ENCODE peak calls at places on chromosome 21, in five cellular contexts. One of them, this sample, is unnamed.
A peak's percentile ranks its signal among the peaks of the same experiment; 100 is the strongest.

GRCh38 chr21:29238967-29239289 is 59.8 kb upstream of the BACH1 start:
- ATAC-seq in A549: no peak
- ATAC-seq in psoas muscle: no peak
- ATAC-seq in K562: peak; percentile 66
- ATAC-seq in heart right ventricle: no peak
- ATAC-seq in this sample: no peak

GRCh38 chr21:28627691-28628090 is 365.0 kb downstream of the LTN1 start:
- ATAC-seq in A549: no peak
- ATAC-seq in psoas muscle: no peak
- ATAC-seq in K562: no peak
- ATAC-seq in heart right ventricle: no peak
- ATAC-seq in this sample: no peak

GRCh38 chr21:28761709-28762356 is 230.8 kb downstream of the LTN1 start:
- ATAC-seq in A549: no peak
- ATAC-seq in psoas muscle: no peak
- ATAC-seq in K562: no peak
- ATAC-seq in heart right ventricle: no peak
- ATAC-seq in this sample: peak; percentile 78

GRCh38 chr21:30257773-30258172 is 25.0 kb downstream of the KRTAP24-1 start:
- ATAC-seq in A549: no peak
- ATAC-seq in psoas muscle: no peak
- ATAC-seq in K562: peak; percentile 80
- ATAC-seq in heart right ventricle: no peak
- ATAC-seq in this sample: no peak

GRCh38 chr21:43716376-43717165 is 2.4 kb upstream of the PDXK start:
- ATAC-seq in A549: no peak
- ATAC-seq in psoas muscle: no peak
- ATAC-seq in K562: no peak
- ATAC-seq in heart right ventricle: no peak
- ATAC-seq in this sample: no peak

GRCh38 chr21:20004353-20004752 is 993.9 kb upstream of the NCAM2 start:
- ATAC-seq in A549: no peak
- ATAC-seq in psoas muscle: no peak
- ATAC-seq in K562: no peak
- ATAC-seq in heart right ventricle: peak; percentile 61
- ATAC-seq in this sample: no peak

GRCh38 chr21:26091480-26092018 is 79.0 kb downstream of the APP start:
- ATAC-seq in A549: peak; percentile 38
- ATAC-seq in psoas muscle: no peak
- ATAC-seq in K562: no peak
- ATAC-seq in heart right ventricle: no peak
- ATAC-seq in this sample: no peak

GRCh38 chr21:31198575-31198974 is 145.5 kb downstream of the TIAM1 start:
- ATAC-seq in A549: peak; percentile 57
- ATAC-seq in psoas muscle: no peak
- ATAC-seq in K562: peak; percentile 84
- ATAC-seq in heart right ventricle: no peak
- ATAC-seq in this sample: peak; percentile 24

GRCh38 chr21:31255036-31255435 is 89.0 kb downstream of the TIAM1 start:
- ATAC-seq in A549: no peak
- ATAC-seq in psoas muscle: no peak
- ATAC-seq in K562: no peak
- ATAC-seq in heart right ventricle: no peak
- ATAC-seq in this sample: no peak

GRCh38 chr21:39374046-39374445 is 25.2 kb upstream of the HMGN1 start:
- ATAC-seq in A549: peak; percentile 34
- ATAC-seq in psoas muscle: no peak
- ATAC-seq in K562: no peak
- ATAC-seq in heart right ventricle: no peak
- ATAC-seq in this sample: no peak

GRCh38 chr21:41444703-41445464 is 18.8 kb downstream of the MX1 start:
- ATAC-seq in A549: no peak
- ATAC-seq in psoas muscle: no peak
- ATAC-seq in K562: no peak
- ATAC-seq in heart right ventricle: no peak
- ATAC-seq in this sample: no peak

GRCh38 chr21:41360072-41360821 is 1.6 kb upstream of the MX2 start:
- ATAC-seq in A549: peak; percentile 82
- ATAC-seq in psoas muscle: peak; percentile 42
- ATAC-seq in K562: peak; percentile 71
- ATAC-seq in heart right ventricle: peak; percentile 21
- ATAC-seq in this sample: peak; percentile 62

GRCh38 chr21:28991861-28992525 is 684 bp downstream of the LTN1 start:
- ATAC-seq in A549: peak; percentile 22
- ATAC-seq in psoas muscle: peak; percentile 4
- ATAC-seq in K562: peak; percentile 66
- ATAC-seq in heart right ventricle: no peak
- ATAC-seq in this sample: no peak

GRCh38 chr21:15742052-15742451 is 12.3 kb downstream of the USP25 start:
- ATAC-seq in A549: peak; percentile 66
- ATAC-seq in psoas muscle: no peak
- ATAC-seq in K562: peak; percentile 16
- ATAC-seq in heart right ventricle: no peak
- ATAC-seq in this sample: no peak

GRCh38 chr21:21101911-21102310 is 103.7 kb downstream of the NCAM2 start:
- ATAC-seq in A549: no peak
- ATAC-seq in psoas muscle: no peak
- ATAC-seq in K562: peak; percentile 93
- ATAC-seq in heart right ventricle: no peak
- ATAC-seq in this sample: no peak

GRCh38 chr21:28537371-28538079 is 455.2 kb downstream of the LTN1 start:
- ATAC-seq in A549: no peak
- ATAC-seq in psoas muscle: no peak
- ATAC-seq in K562: no peak
- ATAC-seq in heart right ventricle: no peak
- ATAC-seq in this sample: no peak

GRCh38 chr21:39187141-39187540 is 3.9 kb upstream of the PSMG1 start:
- ATAC-seq in A549: no peak
- ATAC-seq in psoas muscle: no peak
- ATAC-seq in K562: no peak
- ATAC-seq in heart right ventricle: no peak
- ATAC-seq in this sample: no peak

GRCh38 chr21:20729376-20729775 is 268.8 kb upstream of the NCAM2 start:
- ATAC-seq in A549: no peak
- ATAC-seq in psoas muscle: no peak
- ATAC-seq in K562: no peak
- ATAC-seq in heart right ventricle: no peak
- ATAC-seq in this sample: no peak

GRCh38 chr21:15896501-15896900 is 166.7 kb downstream of the USP25 start:
- ATAC-seq in A549: no peak
- ATAC-seq in psoas muscle: no peak
- ATAC-seq in K562: peak; percentile 43
- ATAC-seq in heart right ventricle: no peak
- ATAC-seq in this sample: no peak

GRCh38 chr21:46552274-46552673 is 52.6 kb downstream of the S100B start:
- ATAC-seq in A549: no peak
- ATAC-seq in psoas muscle: no peak
- ATAC-seq in K562: no peak
- ATAC-seq in heart right ventricle: peak; percentile 19
- ATAC-seq in this sample: peak; percentile 38

GRCh38 chr21:39763282-39763970 is 18.4 kb downstream of the IGSF5 start:
- ATAC-seq in A549: no peak
- ATAC-seq in psoas muscle: no peak
- ATAC-seq in K562: no peak
- ATAC-seq in heart right ventricle: no peak
- ATAC-seq in this sample: no peak

GRCh38 chr21:26070822-26071425 is 99.6 kb downstream of the APP start:
- ATAC-seq in A549: peak; percentile 52
- ATAC-seq in psoas muscle: no peak
- ATAC-seq in K562: no peak
- ATAC-seq in heart right ventricle: peak; percentile 74
- ATAC-seq in this sample: peak; percentile 79

DNA sequence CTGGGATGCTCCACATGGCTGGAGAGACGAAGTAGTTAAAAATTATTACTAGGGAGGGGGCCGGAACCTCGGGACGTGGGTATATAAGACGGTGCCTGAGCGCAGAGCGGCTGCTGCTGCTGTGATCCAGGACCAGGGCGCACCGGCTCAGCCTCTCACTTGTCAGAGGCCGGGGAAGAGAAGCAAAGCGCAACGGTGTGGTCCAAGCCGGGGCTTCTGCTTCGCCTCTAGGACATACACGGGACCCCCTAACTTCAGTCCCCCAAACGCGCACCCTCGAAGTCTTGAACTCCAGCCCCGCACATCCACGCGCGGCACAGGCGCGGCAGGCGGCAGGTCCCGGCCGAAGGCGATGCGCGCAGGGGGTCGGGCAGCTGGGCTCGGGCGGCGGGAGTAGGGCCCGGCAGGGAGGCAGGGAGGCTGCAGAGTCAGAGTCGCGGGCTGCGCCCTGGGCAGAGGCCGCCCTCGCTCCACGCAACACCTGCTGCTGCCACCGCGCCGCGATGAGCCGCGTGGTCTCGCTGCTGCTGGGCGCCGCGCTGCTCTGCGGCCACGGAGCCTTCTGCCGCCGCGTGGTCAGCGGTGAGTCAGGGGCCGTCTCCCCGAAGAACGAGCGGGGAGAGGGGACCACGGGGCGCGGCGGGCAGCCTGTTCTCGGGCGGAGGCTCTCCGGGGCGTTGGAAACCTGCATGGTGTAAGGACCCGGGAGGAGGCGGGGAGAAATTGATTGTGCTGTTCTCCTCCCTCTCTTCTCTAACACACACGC is at the start of gene CHODL:
- ATAC-seq in A549: peak; percentile 24
- ATAC-seq in psoas muscle: peak; percentile 34
- ATAC-seq in K562: no peak
- ATAC-seq in heart right ventricle: peak; percentile 75
- ATAC-seq in this sample: peak; percentile 22
- H3K4me3 ChIP-seq in A549: no peak within 1 kb of the TSS
- H3K4me3 ChIP-seq in psoas muscle: peak within 1 kb of the TSS; percentile 56
- H3K4me3 ChIP-seq in K562: no peak within 1 kb of the TSS
- H3K4me3 ChIP-seq in heart right ventricle: peak within 1 kb of the TSS; percentile 57
- H3K4me3 ChIP-seq in this sample: no peak within 1 kb of the TSS

GRCh38 chr21:14543983-14544382 is 2.1 kb downstream of the SAMSN1 start:
- ATAC-seq in A549: no peak
- ATAC-seq in psoas muscle: no peak
- ATAC-seq in K562: peak; percentile 27
- ATAC-seq in heart right ventricle: no peak
- ATAC-seq in this sample: no peak
- H3K4me3 ChIP-seq in A549: no peak overlapping the region
- H3K4me3 ChIP-seq in psoas muscle: peak overlapping the region; percentile 38
- H3K4me3 ChIP-seq in K562: peak overlapping the region; percentile 56
- H3K4me3 ChIP-seq in heart right ventricle: no peak overlapping the region
- H3K4me3 ChIP-seq in this sample: no peak overlapping the region

DNA sequence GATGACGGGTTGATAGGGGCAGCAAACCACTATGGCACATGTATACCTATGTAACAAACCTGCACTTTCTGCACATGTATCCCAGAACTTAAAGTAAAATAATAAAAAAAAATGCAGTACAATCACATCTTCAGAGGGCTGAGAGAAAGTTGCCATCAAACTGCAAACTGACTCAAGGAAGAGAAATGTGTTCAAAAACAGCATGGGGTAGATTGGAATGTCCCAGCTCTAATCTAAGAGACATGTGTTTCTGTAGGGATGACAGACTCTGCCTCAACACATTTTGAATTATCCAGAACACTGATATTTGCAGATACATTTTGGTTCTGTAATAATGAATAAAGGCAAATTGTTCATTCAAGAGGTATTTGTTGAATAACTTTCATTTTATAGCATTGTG is 171.2 kb upstream of the RUNX1 start:
- ATAC-seq in A549: no peak
- ATAC-seq in psoas muscle: no peak
- ATAC-seq in K562: no peak
- ATAC-seq in heart right ventricle: no peak
- ATAC-seq in this sample: no peak
- H3K4me3 ChIP-seq in A549: no peak overlapping the region
- H3K4me3 ChIP-seq in psoas muscle: no peak overlapping the region
- H3K4me3 ChIP-seq in K562: no peak overlapping the region
- H3K4me3 ChIP-seq in heart right ventricle: no peak overlapping the region
- H3K4me3 ChIP-seq in this sample: no peak overlapping the region

DNA sequence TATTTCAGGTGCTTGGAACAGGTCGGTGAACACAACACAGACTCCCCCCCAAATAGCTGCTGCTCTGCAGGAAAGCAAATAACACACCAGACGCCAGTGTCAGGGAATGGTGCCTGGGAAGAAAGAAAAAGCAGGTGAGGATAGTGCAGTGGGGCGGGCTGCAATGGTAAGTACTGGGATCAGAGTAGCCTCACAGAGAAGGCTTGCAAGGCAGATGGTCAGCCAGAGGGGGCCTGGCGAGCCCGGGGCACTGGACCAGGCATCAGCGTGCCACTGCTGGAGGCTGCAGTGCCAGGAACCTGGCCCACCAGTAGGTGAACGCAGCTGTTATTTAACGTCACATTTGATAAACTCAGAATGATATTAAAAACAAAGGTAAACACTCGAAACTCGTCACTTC is 60.0 kb downstream of the POFUT2 start:
- ATAC-seq in A549: peak; percentile 65
- ATAC-seq in psoas muscle: peak; percentile 21
- ATAC-seq in K562: no peak
- ATAC-seq in heart right ventricle: no peak
- ATAC-seq in this sample: no peak
- H3K4me3 ChIP-seq in A549: no peak overlapping the region
- H3K4me3 ChIP-seq in psoas muscle: no peak overlapping the region
- H3K4me3 ChIP-seq in K562: no peak overlapping the region
- H3K4me3 ChIP-seq in heart right ventricle: no peak overlapping the region
- H3K4me3 ChIP-seq in this sample: no peak overlapping the region

DNA sequence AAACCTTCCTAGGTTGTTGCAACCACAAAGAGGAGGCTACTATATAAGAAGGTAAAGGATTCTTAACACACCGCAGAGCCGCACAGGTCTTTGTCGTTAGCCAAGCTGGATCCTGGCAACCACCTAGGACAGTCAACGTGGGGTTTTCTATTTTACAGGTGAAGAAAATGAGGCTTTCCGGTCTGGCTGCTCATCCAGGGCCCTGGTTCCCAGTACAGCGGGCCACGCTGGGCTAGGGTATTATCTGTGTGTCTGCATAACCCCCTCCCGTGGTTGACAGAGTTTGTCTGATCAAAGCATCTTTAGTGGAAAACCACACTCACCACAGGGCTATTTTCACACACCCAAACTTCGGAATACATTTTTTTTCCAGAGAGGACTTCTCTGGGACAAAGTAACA is 39.0 kb upstream of the PDE9A start:
- ATAC-seq in A549: peak; percentile 35
- ATAC-seq in psoas muscle: no peak
- ATAC-seq in K562: peak; percentile 16
- ATAC-seq in heart right ventricle: no peak
- ATAC-seq in this sample: no peak
- H3K4me3 ChIP-seq in A549: no peak overlapping the region
- H3K4me3 ChIP-seq in psoas muscle: no peak overlapping the region
- H3K4me3 ChIP-seq in K562: no peak overlapping the region
- H3K4me3 ChIP-seq in heart right ventricle: no peak overlapping the region
- H3K4me3 ChIP-seq in this sample: no peak overlapping the region

GRCh38 chr21:45353200-45353599 is 51.8 kb upstream of the COL18A1 start:
- ATAC-seq in A549: no peak
- ATAC-seq in psoas muscle: no peak
- ATAC-seq in K562: no peak
- ATAC-seq in heart right ventricle: no peak
- ATAC-seq in this sample: no peak

GRCh38 chr21:45352621-45353125 is 52.3 kb upstream of the COL18A1 start:
- ATAC-seq in A549: no peak
- ATAC-seq in psoas muscle: no peak
- ATAC-seq in K562: no peak
- ATAC-seq in heart right ventricle: no peak
- ATAC-seq in this sample: no peak

GRCh38 chr21:45351061-45351460 is 53.9 kb upstream of the COL18A1 start:
- ATAC-seq in A549: no peak
- ATAC-seq in psoas muscle: no peak
- ATAC-seq in K562: no peak
- ATAC-seq in heart right ventricle: no peak
- ATAC-seq in this sample: no peak

GRCh38 chr21:45350206-45350854 is 54.6 kb upstream of the COL18A1 start:
- ATAC-seq in A549: no peak
- ATAC-seq in psoas muscle: no peak
- ATAC-seq in K562: no peak
- ATAC-seq in heart right ventricle: no peak
- ATAC-seq in this sample: no peak

GRCh38 chr21:45351526-45352275 is 53.3 kb upstream of the COL18A1 start:
- ATAC-seq in A549: no peak
- ATAC-seq in psoas muscle: no peak
- ATAC-seq in K562: no peak
- ATAC-seq in heart right ventricle: no peak
- ATAC-seq in this sample: no peak
- H3K4me3 ChIP-seq in A549: no peak overlapping the region
- H3K4me3 ChIP-seq in psoas muscle: no peak overlapping the region
- H3K4me3 ChIP-seq in K562: no peak overlapping the region
- H3K4me3 ChIP-seq in heart right ventricle: no peak overlapping the region
- H3K4me3 ChIP-seq in this sample: no peak overlapping the region

This sample was measured in gastroesophageal sphincter.